ENCODE peak calls at places on chromosomes 12 and 14, in eight cellular contexts. One of them, this sample, is unnamed.

GRCh38 chr12:124015791-124016510 is 42.9 kb downstream of the ZNF664 start:
- DNase-seq in heart right ventricle: no peak
- DNase-seq in hepatocyte: no peak
- DNase-seq in mesenchymal stem cell: no peak
- DNase-seq in neural progenitor cell: no peak
- DNase-seq in PC-3: no peak
- DNase-seq in tibial artery: no peak
- DNase-seq in left ventricle myocardium inferior: no peak
- DNase-seq in this sample: no peak

GRCh38 chr12:121915841-121916321 is 2.5 kb upstream of the CFAP251 start:
- DNase-seq in heart right ventricle: no peak
- DNase-seq in hepatocyte: no peak
- DNase-seq in mesenchymal stem cell: peak; percentile 89
- DNase-seq in neural progenitor cell: peak; percentile 65
- DNase-seq in PC-3: no peak
- DNase-seq in tibial artery: no peak
- DNase-seq in left ventricle myocardium inferior: no peak
- DNase-seq in this sample: no peak

GRCh38 chr14:90355540-90356518 is 24.1 kb upstream of the NRDE2 start:
- DNase-seq in heart right ventricle: no peak
- DNase-seq in hepatocyte: peak; percentile 28
- DNase-seq in mesenchymal stem cell: no peak
- DNase-seq in neural progenitor cell: peak; percentile 79
- DNase-seq in PC-3: no peak
- DNase-seq in tibial artery: no peak
- DNase-seq in left ventricle myocardium inferior: no peak
- DNase-seq in this sample: no peak

GRCh38 chr12:123106640-123107359 is 44.1 kb downstream of the PITPNM2 start:
- DNase-seq in heart right ventricle: peak; percentile 60
- DNase-seq in hepatocyte: no peak
- DNase-seq in mesenchymal stem cell: no peak
- DNase-seq in neural progenitor cell: no peak
- DNase-seq in PC-3: peak; percentile 39
- DNase-seq in tibial artery: no peak
- DNase-seq in left ventricle myocardium inferior: peak; percentile 57
- DNase-seq in this sample: peak; percentile 29

GRCh38 chr12:121279507-121279915 is 17.0 kb downstream of the CAMKK2 start:
- DNase-seq in heart right ventricle: peak; percentile 66
- DNase-seq in hepatocyte: no peak
- DNase-seq in mesenchymal stem cell: no peak
- DNase-seq in neural progenitor cell: no peak
- DNase-seq in PC-3: no peak
- DNase-seq in tibial artery: peak; percentile 53
- DNase-seq in left ventricle myocardium inferior: peak; percentile 70
- DNase-seq in this sample: peak; percentile 35

GRCh38 chr14:33737446-33737845 is 213.4 kb downstream of the EGLN3 start:
- DNase-seq in heart right ventricle: no peak
- DNase-seq in hepatocyte: no peak
- DNase-seq in mesenchymal stem cell: peak; percentile 76
- DNase-seq in neural progenitor cell: no peak
- DNase-seq in PC-3: peak; percentile 83
- DNase-seq in tibial artery: no peak
- DNase-seq in left ventricle myocardium inferior: no peak
- DNase-seq in this sample: no peak

GRCh38 chr12:123076604-123077297 is 74.1 kb downstream of the PITPNM2 start:
- DNase-seq in heart right ventricle: no peak
- DNase-seq in hepatocyte: no peak
- DNase-seq in mesenchymal stem cell: no peak
- DNase-seq in neural progenitor cell: no peak
- DNase-seq in PC-3: peak; percentile 30
- DNase-seq in tibial artery: no peak
- DNase-seq in left ventricle myocardium inferior: no peak
- DNase-seq in this sample: no peak

GRCh38 chr12:25806271-25806670 is 152.2 kb upstream of the RASSF8 start:
- DNase-seq in heart right ventricle: no peak
- DNase-seq in hepatocyte: no peak
- DNase-seq in mesenchymal stem cell: no peak
- DNase-seq in neural progenitor cell: no peak
- DNase-seq in PC-3: peak; percentile 73
- DNase-seq in tibial artery: no peak
- DNase-seq in left ventricle myocardium inferior: no peak
- DNase-seq in this sample: no peak

GRCh38 chr14:104531421-104532190 is 48.0 kb upstream of the C14orf180 start:
- DNase-seq in heart right ventricle: no peak
- DNase-seq in hepatocyte: no peak
- DNase-seq in mesenchymal stem cell: no peak
- DNase-seq in neural progenitor cell: no peak
- DNase-seq in PC-3: no peak
- DNase-seq in tibial artery: no peak
- DNase-seq in left ventricle myocardium inferior: no peak
- DNase-seq in this sample: no peak

DNA sequence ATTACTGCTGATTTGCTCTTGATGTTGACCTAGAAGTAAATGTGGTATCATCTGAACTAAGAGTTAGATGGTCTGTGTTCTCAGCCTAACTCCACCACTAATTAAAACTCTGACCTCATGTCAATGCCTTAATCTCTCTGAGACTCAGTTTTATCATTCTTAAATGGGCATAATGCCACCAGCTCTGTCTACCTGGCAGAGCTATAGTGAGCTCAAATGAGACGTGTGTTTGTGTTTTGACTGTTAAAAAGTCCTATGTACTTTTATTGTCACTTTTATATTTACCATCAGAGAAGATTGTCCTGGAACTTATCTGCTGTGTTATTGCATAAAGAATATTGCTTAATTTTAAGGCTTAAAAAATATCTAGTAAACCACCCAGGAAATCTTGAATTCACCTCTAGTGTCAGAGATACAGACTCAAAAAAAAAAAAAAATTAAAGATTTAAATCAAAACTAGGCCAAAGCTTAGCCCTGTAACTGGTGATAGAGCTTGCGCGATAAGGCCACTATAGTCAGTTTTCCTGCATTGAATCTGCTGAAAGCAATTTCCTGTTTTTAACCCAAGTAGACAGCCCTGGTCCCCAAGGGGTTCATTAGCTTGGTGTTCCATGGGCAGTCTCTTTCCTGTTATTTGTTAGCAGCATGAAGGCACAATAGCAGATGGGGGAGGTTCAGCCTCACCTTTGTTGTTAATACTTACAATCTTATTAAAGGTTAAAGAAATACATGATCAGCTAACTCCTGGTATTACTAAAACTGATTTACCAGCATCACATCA is 261.8 kb downstream of the ATP23 start:
- DNase-seq in heart right ventricle: no peak
- DNase-seq in hepatocyte: no peak
- DNase-seq in mesenchymal stem cell: no peak
- DNase-seq in neural progenitor cell: no peak
- DNase-seq in PC-3: no peak
- DNase-seq in tibial artery: no peak
- DNase-seq in left ventricle myocardium inferior: no peak
- DNase-seq in this sample: no peak
- H3K27ac ChIP-seq in heart right ventricle: peak overlapping the region; percentile 47
- H3K27ac ChIP-seq in hepatocyte: no peak overlapping the region
- H3K27ac ChIP-seq in mesenchymal stem cell: no peak overlapping the region
- H3K27ac ChIP-seq in neural progenitor cell: no peak overlapping the region
- H3K27ac ChIP-seq in PC-3: no peak overlapping the region
- H3K27ac ChIP-seq in tibial artery: no peak overlapping the region
- H3K27ac ChIP-seq in left ventricle myocardium inferior: peak overlapping the region; percentile 81
- H3K27ac ChIP-seq in this sample: no peak overlapping the region

DNA sequence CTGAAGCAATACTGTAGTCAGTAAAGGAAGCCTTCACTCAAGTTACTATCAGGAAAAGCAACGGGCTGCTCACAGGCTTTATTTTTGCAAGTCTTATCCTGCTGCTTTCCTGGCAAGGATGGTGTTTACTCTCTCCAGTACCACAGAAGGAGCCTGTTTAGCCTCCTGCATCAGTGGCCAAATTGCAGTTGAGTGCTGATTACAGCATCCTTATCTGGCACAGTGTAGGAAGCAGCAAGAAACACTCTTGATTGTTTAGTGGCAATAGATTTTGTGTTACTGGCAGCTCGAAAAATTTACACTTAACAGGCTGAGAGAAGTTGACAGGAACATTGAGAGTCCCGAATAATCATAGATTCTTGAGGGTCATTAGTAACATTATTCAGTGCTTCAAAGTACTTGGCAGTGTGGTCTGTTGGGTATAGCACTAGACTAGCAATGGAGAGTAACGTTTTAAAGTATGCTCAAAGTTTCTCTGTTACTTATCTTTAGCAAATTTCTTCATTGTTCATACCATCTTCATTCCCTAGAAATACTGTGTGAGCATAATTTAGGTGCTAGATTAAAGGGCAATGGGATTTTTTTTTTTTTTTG is 11.7 kb downstream of the TULP3 start:
- DNase-seq in heart right ventricle: no peak
- DNase-seq in hepatocyte: peak; percentile 13
- DNase-seq in mesenchymal stem cell: peak; percentile 51
- DNase-seq in neural progenitor cell: no peak
- DNase-seq in PC-3: no peak
- DNase-seq in tibial artery: peak; percentile 35
- DNase-seq in left ventricle myocardium inferior: no peak
- DNase-seq in this sample: no peak
- H3K27ac ChIP-seq in heart right ventricle: no peak overlapping the region
- H3K27ac ChIP-seq in hepatocyte: no peak overlapping the region
- H3K27ac ChIP-seq in mesenchymal stem cell: no peak overlapping the region
- H3K27ac ChIP-seq in neural progenitor cell: peak overlapping the region; percentile 44
- H3K27ac ChIP-seq in PC-3: no peak overlapping the region
- H3K27ac ChIP-seq in tibial artery: no peak overlapping the region
- H3K27ac ChIP-seq in left ventricle myocardium inferior: peak overlapping the region; percentile 41
- H3K27ac ChIP-seq in this sample: no peak overlapping the region

GRCh38 chr14:88392609-88393008 is 7.2 kb downstream of the SPATA7 start:
- DNase-seq in heart right ventricle: no peak
- DNase-seq in hepatocyte: no peak
- DNase-seq in mesenchymal stem cell: no peak
- DNase-seq in neural progenitor cell: no peak
- DNase-seq in PC-3: no peak
- DNase-seq in tibial artery: no peak
- DNase-seq in left ventricle myocardium inferior: no peak
- DNase-seq in this sample: no peak

GRCh38 chr14:88384653-88385205 is 728 bp upstream of the SPATA7 start:
- DNase-seq in heart right ventricle: no peak
- DNase-seq in hepatocyte: no peak
- DNase-seq in mesenchymal stem cell: peak; percentile 19
- DNase-seq in neural progenitor cell: peak; percentile 7
- DNase-seq in PC-3: peak; percentile 4
- DNase-seq in tibial artery: peak; percentile 25
- DNase-seq in left ventricle myocardium inferior: no peak
- DNase-seq in this sample: peak; percentile 35

GRCh38 chr14:88386395-88386794 is 938 bp downstream of the SPATA7 start:
- DNase-seq in heart right ventricle: no peak
- DNase-seq in hepatocyte: no peak
- DNase-seq in mesenchymal stem cell: no peak
- DNase-seq in neural progenitor cell: no peak
- DNase-seq in PC-3: no peak
- DNase-seq in tibial artery: no peak
- DNase-seq in left ventricle myocardium inferior: no peak
- DNase-seq in this sample: no peak

GRCh38 chr14:88385212-88386101 is at the start of gene SPATA7:
- DNase-seq in heart right ventricle: peak; percentile 94
- DNase-seq in hepatocyte: peak; percentile 97
- DNase-seq in mesenchymal stem cell: peak; percentile 93
- DNase-seq in neural progenitor cell: peak; percentile 100
- DNase-seq in PC-3: peak; percentile 93
- DNase-seq in tibial artery: peak; percentile 93
- DNase-seq in left ventricle myocardium inferior: peak; percentile 94
- DNase-seq in this sample: peak; percentile 95

GRCh38 chr14:88388741-88389282 is 3.4 kb downstream of the SPATA7 start:
- DNase-seq in heart right ventricle: no peak
- DNase-seq in hepatocyte: no peak
- DNase-seq in mesenchymal stem cell: no peak
- DNase-seq in neural progenitor cell: no peak
- DNase-seq in PC-3: peak; percentile 21
- DNase-seq in tibial artery: no peak
- DNase-seq in left ventricle myocardium inferior: no peak
- DNase-seq in this sample: no peak
- H3K27ac ChIP-seq in heart right ventricle: no peak overlapping the region
- H3K27ac ChIP-seq in hepatocyte: no peak overlapping the region
- H3K27ac ChIP-seq in mesenchymal stem cell: no peak overlapping the region
- H3K27ac ChIP-seq in neural progenitor cell: no peak overlapping the region
- H3K27ac ChIP-seq in PC-3: no peak overlapping the region
- H3K27ac ChIP-seq in tibial artery: no peak overlapping the region
- H3K27ac ChIP-seq in left ventricle myocardium inferior: no peak overlapping the region
- H3K27ac ChIP-seq in this sample: no peak overlapping the region

GRCh38 chr14:91956616-91957015 is 9.1 kb upstream of the FBLN5 start:
- DNase-seq in heart right ventricle: no peak
- DNase-seq in hepatocyte: no peak
- DNase-seq in mesenchymal stem cell: no peak
- DNase-seq in neural progenitor cell: no peak
- DNase-seq in PC-3: no peak
- DNase-seq in tibial artery: no peak
- DNase-seq in left ventricle myocardium inferior: no peak
- DNase-seq in this sample: no peak

GRCh38 chr14:91953170-91953985 is 5.9 kb upstream of the FBLN5 start:
- DNase-seq in heart right ventricle: no peak
- DNase-seq in hepatocyte: no peak
- DNase-seq in mesenchymal stem cell: no peak
- DNase-seq in neural progenitor cell: no peak
- DNase-seq in PC-3: no peak
- DNase-seq in tibial artery: no peak
- DNase-seq in left ventricle myocardium inferior: no peak
- DNase-seq in this sample: no peak

GRCh38 chr14:91961297-91962220 is 14.1 kb upstream of the FBLN5 start:
- DNase-seq in heart right ventricle: no peak
- DNase-seq in hepatocyte: no peak
- DNase-seq in mesenchymal stem cell: no peak
- DNase-seq in neural progenitor cell: no peak
- DNase-seq in PC-3: no peak
- DNase-seq in tibial artery: no peak
- DNase-seq in left ventricle myocardium inferior: no peak
- DNase-seq in this sample: no peak

GRCh38 chr14:91955168-91955567 is 7.7 kb upstream of the FBLN5 start:
- DNase-seq in heart right ventricle: no peak
- DNase-seq in hepatocyte: no peak
- DNase-seq in mesenchymal stem cell: no peak
- DNase-seq in neural progenitor cell: no peak
- DNase-seq in PC-3: no peak
- DNase-seq in tibial artery: no peak
- DNase-seq in left ventricle myocardium inferior: no peak
- DNase-seq in this sample: no peak

DNA sequence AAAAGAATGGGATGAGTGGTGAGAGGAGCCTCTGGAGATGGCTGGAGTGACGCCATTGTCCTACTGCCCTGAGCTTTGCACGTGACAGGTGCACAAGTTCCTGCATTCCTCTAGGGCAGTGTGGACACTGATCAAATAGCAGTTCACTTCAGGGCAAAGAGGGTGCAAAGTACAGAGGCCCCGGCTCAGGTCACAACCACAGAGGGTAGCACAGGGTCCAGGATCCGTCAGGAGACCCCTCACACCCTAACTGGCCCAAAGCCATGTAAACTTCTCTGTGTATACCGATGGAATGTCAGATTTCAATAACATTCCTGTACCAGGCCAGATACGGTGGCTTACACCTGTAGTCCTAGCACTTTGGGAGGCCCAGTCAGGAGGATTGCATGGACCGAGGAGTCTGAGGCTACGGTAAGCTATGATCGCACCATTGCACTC is 10.4 kb upstream of the FBLN5 start:
- DNase-seq in heart right ventricle: no peak
- DNase-seq in hepatocyte: peak; percentile 43
- DNase-seq in mesenchymal stem cell: no peak
- DNase-seq in neural progenitor cell: no peak
- DNase-seq in PC-3: no peak
- DNase-seq in tibial artery: no peak
- DNase-seq in left ventricle myocardium inferior: no peak
- DNase-seq in this sample: no peak
- H3K27ac ChIP-seq in heart right ventricle: no peak overlapping the region
- H3K27ac ChIP-seq in hepatocyte: peak overlapping the region; percentile 33
- H3K27ac ChIP-seq in mesenchymal stem cell: no peak overlapping the region
- H3K27ac ChIP-seq in neural progenitor cell: no peak overlapping the region
- H3K27ac ChIP-seq in PC-3: no peak overlapping the region
- H3K27ac ChIP-seq in tibial artery: no peak overlapping the region
- H3K27ac ChIP-seq in left ventricle myocardium inferior: no peak overlapping the region
- H3K27ac ChIP-seq in this sample: no peak overlapping the region

GRCh38 chr14:91744068-91744480 is 12.2 kb upstream of the CATSPERB start:
- DNase-seq in heart right ventricle: no peak
- DNase-seq in hepatocyte: peak; percentile 53
- DNase-seq in mesenchymal stem cell: no peak
- DNase-seq in neural progenitor cell: no peak
- DNase-seq in PC-3: peak; percentile 81
- DNase-seq in tibial artery: no peak
- DNase-seq in left ventricle myocardium inferior: no peak
- DNase-seq in this sample: peak; percentile 69
- H3K27ac ChIP-seq in heart right ventricle: no peak overlapping the region
- H3K27ac ChIP-seq in hepatocyte: peak overlapping the region; percentile 54
- H3K27ac ChIP-seq in mesenchymal stem cell: no peak overlapping the region
- H3K27ac ChIP-seq in neural progenitor cell: no peak overlapping the region
- H3K27ac ChIP-seq in PC-3: peak overlapping the region; percentile 71
- H3K27ac ChIP-seq in tibial artery: no peak overlapping the region
- H3K27ac ChIP-seq in left ventricle myocardium inferior: no peak overlapping the region
- H3K27ac ChIP-seq in this sample: peak overlapping the region; percentile 65